ENCODE peak calls at places on chromosome 9, in eight cellular contexts. J is HCT116, W is A549, N is H1, A is K562, M is endothelial cell of umbilical vein, R is HepG2, L is GM12878. Z is an unnamed sample.
A peak's percentile ranks its signal among the peaks of the same experiment; 100 is the strongest.

GRCh38 chr9:96495341-96495740 is 45.4 kb downstream of the HABP4 start:
- DNase-seq in J (no peak), W (no peak), N (no peak), A (no peak), M (no peak), R (no peak), L (no peak), Z (no peak)

GRCh38 chr9:129575818-129576217 is 45.1 kb downstream of the C9orf50 start:
- DNase-seq in J (no peak), W (no peak), N (no peak), A (no peak), M (no peak), R (no peak), L (no peak), Z (no peak)

GRCh38 chr9:137306546-137307254 is 4.6 kb upstream of the NRARP start:
- DNase-seq in J (no peak), W (no peak), N (no peak), A (no peak), M (no peak), R (no peak), L (no peak), Z (peak; percentile 27)

GRCh38 chr9:89179920-89180667 is 1.5 kb upstream of the SHC3 start:
- DNase-seq in J (peak; percentile 83), W (peak; percentile 88), N (peak; percentile 75), A (peak; percentile 9), M (peak; percentile 97), R (peak; percentile 82), L (no peak), Z (peak; percentile 88)

GRCh38 chr9:113461285-113461684 is 2.2 kb upstream of the RGS3 start:
- DNase-seq in J (no peak), W (no peak), N (no peak), A (no peak), M (no peak), R (no peak), L (no peak), Z (no peak)

GRCh38 chr9:27279611-27280010 is 17.3 kb downstream of the EQTN start:
- DNase-seq in J (no peak), W (no peak), N (no peak), A (no peak), M (peak; percentile 47), R (no peak), L (no peak), Z (no peak)

GRCh38 chr9:100074093-100074492 is 24.7 kb downstream of the ERP44 start:
- DNase-seq in J (no peak), W (no peak), N (no peak), A (peak; percentile 49), M (no peak), R (no peak), L (no peak), Z (no peak)

GRCh38 chr9:91580136-91580535 is 156.5 kb upstream of the NFIL3 start:
- DNase-seq in J (no peak), W (no peak), N (no peak), A (no peak), M (no peak), R (no peak), L (no peak), Z (no peak)

GRCh38 chr9:111005711-111006482 is 32.4 kb downstream of the LPAR1 start:
- DNase-seq in J (no peak), W (no peak), N (no peak), A (no peak), M (no peak), R (no peak), L (no peak), Z (no peak)

GRCh38 chr9:129801504-129801903 is 1.5 kb upstream of the TOR1B start:
- DNase-seq in J (no peak), W (no peak), N (no peak), A (no peak), M (no peak), R (no peak), L (no peak), Z (no peak)

GRCh38 chr9:121721770-121722169 is 70.3 kb downstream of the DAB2IP start:
- DNase-seq in J (no peak), W (no peak), N (no peak), A (no peak), M (no peak), R (no peak), L (no peak), Z (no peak)
- H3K4me2 ChIP-seq in J (no peak overlapping the region), W (no peak overlapping the region), N (no peak overlapping the region), A (no peak overlapping the region), M (no peak overlapping the region), R (no peak overlapping the region), L (peak overlapping the region; percentile 13), Z (no peak overlapping the region)

GRCh38 chr9:97503862-97504210 is 2.4 kb downstream of the TMOD1 start:
- DNase-seq in J (no peak), W (no peak), N (no peak), A (no peak), M (no peak), R (no peak), L (no peak), Z (no peak)
- TF ChIP-seq MAX in J (no peak), W (no peak), N (no peak), A (no peak), M (no peak), R (no peak), L (no peak), Z (no peak)

GRCh38 chr9:127035948-127036347 is 86.5 kb downstream of the ANGPTL2 start:
- DNase-seq in J (no peak), W (no peak), N (no peak), A (no peak), M (peak; percentile 80), R (no peak), L (no peak), Z (peak; percentile 39)
- H3K4me2 ChIP-seq in J (no peak overlapping the region), W (no peak overlapping the region), N (no peak overlapping the region), A (no peak overlapping the region), M (no peak overlapping the region), R (no peak overlapping the region), L (no peak overlapping the region), Z (no peak overlapping the region)

GRCh38 chr9:84438391-84438790 is 97.8 kb upstream of the SLC28A3 start:
- DNase-seq in J (no peak), W (no peak), N (no peak), A (peak; percentile 3), M (no peak), R (no peak), L (no peak), Z (no peak)

GRCh38 chr9:84436386-84437114 is 96.0 kb upstream of the SLC28A3 start:
- DNase-seq in J (no peak), W (no peak), N (no peak), A (no peak), M (no peak), R (no peak), L (no peak), Z (no peak)

GRCh38 chr9:84439253-84439652 is 98.7 kb upstream of the SLC28A3 start:
- DNase-seq in J (no peak), W (no peak), N (no peak), A (no peak), M (no peak), R (no peak), L (no peak), Z (no peak)

GRCh38 chr9:84432746-84433145 is 92.2 kb upstream of the SLC28A3 start:
- DNase-seq in J (no peak), W (no peak), N (no peak), A (no peak), M (no peak), R (no peak), L (no peak), Z (no peak)

DNA sequence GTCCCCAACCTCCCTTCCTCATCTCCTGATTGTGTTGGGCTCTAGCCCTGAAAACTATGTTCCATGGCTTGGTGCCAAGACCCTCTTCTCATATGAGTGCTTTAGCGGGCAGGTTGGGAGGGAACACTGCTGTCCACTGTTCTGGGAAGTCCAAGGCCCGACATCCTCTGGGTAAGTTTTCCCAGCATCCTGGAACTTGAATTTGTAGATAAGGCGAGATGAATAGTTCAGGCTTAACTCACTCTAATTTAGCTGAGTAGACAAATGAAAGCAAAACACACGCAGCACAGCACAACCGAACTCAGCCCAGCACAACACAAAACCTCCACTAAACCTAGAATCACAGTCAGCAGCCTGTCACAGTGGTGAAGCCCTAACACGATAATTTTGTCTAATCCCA is 95.3 kb upstream of the SLC28A3 start:
- DNase-seq in J (no peak), W (no peak), N (no peak), A (no peak), M (no peak), R (no peak), L (no peak), Z (no peak)
- TF ChIP-seq MAX in J (no peak), W (no peak), N (no peak), A (no peak), M (no peak), R (no peak), L (no peak), Z (no peak)

DNA sequence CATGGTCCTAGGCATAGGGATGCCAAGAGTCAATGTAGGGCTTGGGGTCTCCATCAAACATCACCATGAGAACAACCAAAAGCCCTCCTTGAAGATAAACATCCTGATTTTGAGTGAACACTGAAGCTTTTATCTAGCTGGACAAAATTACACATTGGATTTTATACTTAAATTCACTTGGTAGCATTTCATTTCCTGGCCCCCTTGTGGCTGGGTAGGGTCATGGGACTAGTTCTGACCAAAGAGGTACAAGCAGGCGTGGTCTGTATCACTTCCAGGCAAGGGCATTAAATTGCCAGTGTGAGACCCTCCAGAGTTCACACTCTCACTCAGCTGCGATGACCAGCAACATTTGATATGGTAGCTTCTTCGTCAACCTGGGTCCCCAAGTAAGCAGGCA is 320.3 kb downstream of the ACTL7B start:
- DNase-seq in J (no peak), W (peak; percentile 27), N (no peak), A (peak; percentile 22), M (peak; percentile 26), R (peak; percentile 9), L (no peak), Z (peak; percentile 42)
- H3K4me2 ChIP-seq in J (no peak overlapping the region), W (no peak overlapping the region), N (no peak overlapping the region), A (no peak overlapping the region), M (no peak overlapping the region), R (no peak overlapping the region), L (no peak overlapping the region), Z (no peak overlapping the region)

GRCh38 chr9:69499401-69499800 is 172.8 kb downstream of the APBA1 start:
- DNase-seq in J (no peak), W (no peak), N (no peak), A (no peak), M (no peak), R (no peak), L (no peak), Z (no peak)
- TF ChIP-seq MAX in J (no peak), W (no peak), N (no peak), A (no peak), M (no peak), R (no peak), L (no peak), Z (no peak)

Z was measured in SK-N-SH.